ENCODE peak calls at places on chromosome 19, in eight cellular contexts. P, A, U, B, Y, N, E and D are unnamed samples. For H3K4me1, the result is how much of the 10 kb centered on the place peaks cover.

GRCh38 chr19:13022859-13023636 is 27.8 kb downstream of the NFIX start:
- DNase-seq in P (peak), A (peak), U (peak), B (peak), Y (peak), N (peak), E (peak), D (no peak)

GRCh38 chr19:45468803-45469131 is 971 bp downstream of the FOSB start:
- DNase-seq in P (no peak), A (no peak), U (no peak), B (no peak), Y (no peak), N (no peak), E (no peak), D (no peak)

GRCh38 chr19:48415395-48415794 is 21.9 kb downstream of the GRIN2D start:
- DNase-seq in P (peak), A (no peak), U (peak), B (peak), Y (peak), N (peak), E (peak), D (no peak)

GRCh38 chr19:7679771-7680605 is 645 bp upstream of the TRAPPC5 start:
- DNase-seq in P (no peak), A (no peak), U (no peak), B (no peak), Y (no peak), N (no peak), E (no peak), D (no peak)

GRCh38 chr19:10936661-10937084 is 8.1 kb downstream of the TIMM29 start:
- DNase-seq in P (peak), A (no peak), U (no peak), B (peak), Y (peak), N (no peak), E (peak), D (no peak)

GRCh38 chr19:17332677-17333581 is 1.7 kb downstream of the ANO8 start:
- DNase-seq in P (peak), A (no peak), U (no peak), B (peak), Y (no peak), N (no peak), E (peak), D (no peak)

GRCh38 chr19:28636706-28637105 is 576.2 kb downstream of the UQCRFS1 start:
- DNase-seq in P (no peak), A (no peak), U (no peak), B (no peak), Y (no peak), N (no peak), E (no peak), D (no peak)

GRCh38 chr19:14072535-14073231 is at the start of gene MISP3:
- DNase-seq in P (peak), A (no peak), U (peak), B (no peak), Y (peak), N (peak), E (no peak), D (no peak)

GRCh38 chr19:52898101-52898500 is 666 bp upstream of the ZNF320 start:
- DNase-seq in P (peak), A (no peak), U (peak), B (peak), Y (no peak), N (no peak), E (no peak), D (no peak)

GRCh38 chr19:30873003-30873402 is 476.2 kb downstream of the TSHZ3 start:
- DNase-seq in P (peak), A (no peak), U (no peak), B (no peak), Y (no peak), N (no peak), E (no peak), D (no peak)

GRCh38 chr19:10892256-10892655 is 20.9 kb downstream of the CARM1 start:
- DNase-seq in P (no peak), A (no peak), U (peak), B (no peak), Y (no peak), N (no peak), E (no peak), D (no peak)

GRCh38 chr19:7515471-7516226 is at the start of gene ZNF358:
- DNase-seq in P (peak), A (no peak), U (peak), B (peak), Y (peak), N (peak), E (peak), D (peak)

GRCh38 chr19:2633693-2634075 is 68.8 kb downstream of the GNG7 start:
- DNase-seq in P (no peak), A (no peak), U (no peak), B (no peak), Y (no peak), N (peak), E (no peak), D (no peak)

GRCh38 chr19:32581704-32582164 is 744 bp downstream of the PDCD5 start:
- DNase-seq in P (peak), A (no peak), U (peak), B (peak), Y (peak), N (peak), E (no peak), D (no peak)

GRCh38 chr19:10155834-10156233 is 36.1 kb upstream of the EIF3G start:
- DNase-seq in P (no peak), A (no peak), U (no peak), B (no peak), Y (no peak), N (peak), E (no peak), D (no peak)

GRCh38 chr19:34176581-34176980 is 4.3 kb downstream of the LSM14A start:
- DNase-seq in P (no peak), A (no peak), U (no peak), B (no peak), Y (no peak), N (no peak), E (no peak), D (no peak)

GRCh38 chr19:34171539-34171876 is 796 bp upstream of the LSM14A start:
- DNase-seq in P (no peak), A (no peak), U (no peak), B (no peak), Y (no peak), N (no peak), E (no peak), D (no peak)

GRCh38 chr19:34171877-34172660 is at the start of gene LSM14A:
- DNase-seq in P (peak), A (peak), U (peak), B (peak), Y (peak), N (peak), E (peak), D (peak)

GRCh38 chr19:34172661-34173144 is 399 bp downstream of the LSM14A start:
- DNase-seq in P (no peak), A (no peak), U (peak), B (no peak), Y (peak), N (peak), E (peak), D (no peak)

GRCh38 chr19:34173145-34173956 is 1.0 kb downstream of the LSM14A start:
- DNase-seq in P (peak), A (peak), U (peak), B (peak), Y (peak), N (no peak), E (peak), D (no peak)
- H3K4me1 ChIP-seq in P (under half), A (under half), U (half or more), B (under half), Y (under half), N (under half), E (under half), D (half or more)

GRCh38 chr19:41859213-41859617 is 840 bp upstream of the RPS19 start:
- DNase-seq in P (no peak), A (no peak), U (no peak), B (no peak), Y (no peak), N (no peak), E (no peak), D (no peak)
- H3K4me1 ChIP-seq in P (under half), A (under half), U (under half), B (under half), Y (under half), N (under half), E (under half), D (under half)

DNA sequence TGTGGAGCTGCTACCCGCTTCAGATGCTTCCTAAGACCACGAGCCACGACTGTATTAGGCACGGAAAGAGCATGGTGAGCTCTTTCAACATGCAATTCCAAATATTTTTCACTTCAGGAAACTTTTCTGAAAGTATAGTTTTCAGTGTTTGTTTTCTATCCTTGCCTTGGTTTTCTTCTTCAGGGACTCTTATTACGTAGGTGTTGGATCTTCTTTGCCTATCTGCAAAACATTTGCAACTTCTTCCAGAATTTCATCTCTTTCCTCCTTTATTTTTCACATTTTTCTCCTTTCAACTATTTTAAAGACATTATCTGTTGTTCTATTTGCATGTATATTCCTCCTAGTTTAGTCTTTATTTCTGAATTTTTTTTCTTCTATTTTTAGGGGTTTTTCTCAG is 148.9 kb upstream of the LSM14A start:
- DNase-seq in P (no peak), A (no peak), U (no peak), B (no peak), Y (no peak), N (no peak), E (no peak), D (no peak)
- H3K4me1 ChIP-seq in P (under half), A (under half), U (under half), B (under half), Y (under half), N (under half), E (under half), D (under half)

DNA sequence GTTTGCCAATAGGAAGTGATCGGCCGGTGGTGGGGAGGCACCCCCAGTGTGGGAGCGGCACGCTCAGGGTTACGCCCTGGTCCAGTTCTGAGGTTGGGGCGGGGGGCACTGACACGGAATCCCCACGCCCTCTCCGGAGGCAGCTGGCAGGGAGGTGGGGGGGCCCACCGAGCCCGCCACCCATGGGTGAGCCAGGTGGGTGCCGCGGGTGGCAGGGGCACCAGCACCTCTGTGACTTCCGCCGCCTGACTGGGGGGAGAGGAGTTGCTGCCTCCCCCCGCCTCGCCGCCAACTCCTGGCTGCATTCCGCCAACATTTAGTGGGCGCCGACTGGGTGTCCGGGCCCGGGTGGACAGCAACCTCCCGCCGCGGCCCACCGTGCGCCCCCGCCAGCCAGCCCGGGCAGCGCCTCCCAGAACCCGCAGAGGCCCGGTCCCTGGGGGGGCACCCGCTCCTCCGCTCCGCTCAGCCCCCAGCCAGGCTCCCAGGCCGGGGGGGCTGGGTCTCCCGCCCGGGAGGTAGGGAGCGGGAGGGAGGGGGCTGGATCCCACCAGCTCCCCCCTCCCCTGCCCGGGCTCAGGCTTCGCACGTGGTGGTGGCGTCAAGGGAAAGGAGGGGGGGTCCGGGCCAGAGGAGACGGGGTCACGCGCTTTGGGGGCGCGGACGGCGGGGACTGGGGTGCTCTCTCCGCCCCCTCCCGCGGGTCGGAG is 2.0 kb downstream of the ZBTB7A start:
- DNase-seq in P (peak), A (no peak), U (peak), B (peak), Y (peak), N (peak), E (no peak), D (no peak)
- H3K4me1 ChIP-seq in P (under half), A (under half), U (under half), B (under half), Y (under half), N (under half), E (under half), D (under half)

DNA sequence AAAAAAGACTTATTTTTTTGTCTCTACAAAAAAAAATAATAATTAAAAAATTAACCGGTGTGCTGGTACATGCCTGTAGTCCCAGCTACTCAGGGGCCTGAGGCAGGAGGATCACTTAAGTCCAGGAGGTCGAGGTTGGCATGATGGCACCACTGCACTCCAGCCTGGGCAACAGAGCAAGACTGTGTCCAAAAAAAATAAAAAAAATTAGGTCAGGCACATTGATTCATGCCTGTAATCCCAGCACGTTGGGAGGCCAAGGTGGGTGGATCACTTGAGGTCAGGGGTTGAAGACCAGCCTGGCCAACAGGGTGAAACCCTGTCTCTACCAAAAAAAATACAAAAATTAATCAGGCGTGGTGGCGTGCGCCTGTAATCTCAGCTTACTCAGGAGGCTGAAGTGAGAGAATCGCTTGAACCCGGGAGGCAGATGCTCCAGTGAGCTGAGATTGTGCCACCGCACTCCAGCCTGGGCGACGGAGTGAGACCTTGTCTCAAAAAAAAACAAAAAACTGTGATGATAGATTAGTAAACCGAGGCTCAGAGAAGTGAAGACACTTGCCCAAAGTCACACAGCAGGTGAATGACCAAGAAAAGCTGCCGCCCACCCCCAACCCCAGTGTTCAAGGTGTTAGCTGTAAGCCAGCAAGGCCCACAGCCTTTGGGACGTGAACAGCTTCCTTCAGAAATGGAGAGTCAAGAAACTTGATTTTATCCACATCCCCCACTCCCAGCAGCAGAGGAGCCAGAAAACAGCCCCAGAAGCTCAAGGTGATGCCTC is 9.4 kb downstream of the RNU6-9 start:
- DNase-seq in P (no peak), A (no peak), U (no peak), B (no peak), Y (no peak), N (no peak), E (no peak), D (no peak)
- H3K4me1 ChIP-seq in P (under half), A (under half), U (under half), B (under half), Y (under half), N (under half), E (under half), D (under half)

GRCh38 chr19:39943586-39943985 is 9.2 kb upstream of the FCGBP start:
- DNase-seq in P (no peak), A (no peak), U (no peak), B (no peak), Y (peak), N (no peak), E (no peak), D (no peak)

GRCh38 chr19:39940221-39940833 is 5.9 kb upstream of the FCGBP start:
- DNase-seq in P (no peak), A (no peak), U (no peak), B (no peak), Y (no peak), N (no peak), E (no peak), D (no peak)

GRCh38 chr19:39941151-39941550 is 6.7 kb upstream of the FCGBP start:
- DNase-seq in P (no peak), A (no peak), U (no peak), B (no peak), Y (no peak), N (no peak), E (no peak), D (no peak)

GRCh38 chr19:39937792-39938191 is 3.4 kb upstream of the FCGBP start:
- DNase-seq in P (no peak), A (no peak), U (no peak), B (no peak), Y (no peak), N (no peak), E (no peak), D (no peak)

GRCh38 chr19:39941615-39942507 is 7.4 kb upstream of the FCGBP start:
- DNase-seq in P (no peak), A (no peak), U (no peak), B (no peak), Y (peak), N (no peak), E (no peak), D (no peak)
- H3K4me1 ChIP-seq in P (under half), A (under half), U (under half), B (under half), Y (under half), N (under half), E (under half), D (under half)